ENCODE peak calls at places on chromosome 18, in ten cellular contexts. I is upper lobe of left lung, B is NB4, F is H54, M is breast epithelium, A is thyroid gland, V is suprapubic skin, S is adrenal gland, Q is testis, P is heart left ventricle. X is an unnamed sample.

GRCh38 chr18:62085766-62086165 is 101.1 kb downstream of the PIGN start:
- DNase-seq in I (no peak), B (peak), F (no peak), M (no peak), A (no peak), V (no peak), S (no peak), Q (no peak), P (no peak), X (no peak)

GRCh38 chr18:49849331-49850217 is 36.2 kb upstream of the ACAA2 start:
- DNase-seq in I (peak), B (peak), F (peak), M (no peak), A (peak), V (no peak), S (peak), Q (no peak), P (peak), X (no peak)

GRCh38 chr18:961644-962355 is 57.1 kb downstream of the ADCYAP1 start:
- DNase-seq in I (no peak), B (peak), F (no peak), M (no peak), A (peak), V (no peak), S (peak), Q (peak), P (no peak), X (no peak)

GRCh38 chr18:51430538-51430937 is 233.1 kb upstream of the MEX3C start:
- DNase-seq in I (no peak), B (peak), F (no peak), M (no peak), A (no peak), V (no peak), S (no peak), Q (no peak), P (no peak), X (no peak)

GRCh38 chr18:45521777-45522176 is 93.5 kb upstream of the SLC14A2 start:
- DNase-seq in I (no peak), B (no peak), F (no peak), M (no peak), A (no peak), V (no peak), S (peak), Q (no peak), P (no peak), X (no peak)

GRCh38 chr18:23719634-23720201 is 30.5 kb downstream of the LAMA3 start:
- DNase-seq in I (no peak), B (no peak), F (peak), M (no peak), A (peak), V (no peak), S (peak), Q (no peak), P (peak), X (no peak)

GRCh38 chr18:24373331-24373730 is 24.3 kb downstream of the OSBPL1A start:
- DNase-seq in I (no peak), B (no peak), F (no peak), M (no peak), A (no peak), V (no peak), S (no peak), Q (no peak), P (no peak), X (no peak)

GRCh38 chr18:458016-458415 is 42.5 kb downstream of the COLEC12 start:
- DNase-seq in I (no peak), B (no peak), F (no peak), M (no peak), A (no peak), V (no peak), S (no peak), Q (no peak), P (no peak), X (no peak)

GRCh38 chr18:68428026-68428425 is 286.9 kb downstream of the TMX3 start:
- DNase-seq in I (no peak), B (no peak), F (no peak), M (no peak), A (no peak), V (no peak), S (no peak), Q (no peak), P (peak), X (no peak)

GRCh38 chr18:11279461-11279860 is 130.1 kb upstream of the PIEZO2 start:
- DNase-seq in I (no peak), B (no peak), F (no peak), M (no peak), A (no peak), V (no peak), S (peak), Q (no peak), P (no peak), X (peak)

GRCh38 chr18:72720116-72720515 is 147.7 kb downstream of the NETO1 start:
- DNase-seq in I (no peak), B (no peak), F (no peak), M (no peak), A (no peak), V (no peak), S (no peak), Q (no peak), P (no peak), X (no peak)

GRCh38 chr18:55869965-55870585 is 282.1 kb upstream of the TCF4 start:
- DNase-seq in I (no peak), B (no peak), F (no peak), M (no peak), A (no peak), V (no peak), S (peak), Q (no peak), P (peak), X (no peak)

GRCh38 chr18:75210274-75211001 is at the start of gene TSHZ1:
- DNase-seq in I (no peak), B (peak), F (peak), M (no peak), A (peak), V (no peak), S (peak), Q (peak), P (peak), X (peak)

GRCh38 chr18:75161629-75162028 is 47.3 kb downstream of the PTGR3 start:
- DNase-seq in I (no peak), B (peak), F (no peak), M (no peak), A (peak), V (no peak), S (peak), Q (peak), P (peak), X (peak)

GRCh38 chr18:6373187-6373586 is 41.5 kb downstream of the L3MBTL4 start:
- DNase-seq in I (no peak), B (no peak), F (no peak), M (no peak), A (no peak), V (no peak), S (no peak), Q (peak), P (no peak), X (no peak)

GRCh38 chr18:46542545-46542944 is 114.5 kb downstream of the LOXHD1 start:
- DNase-seq in I (no peak), B (no peak), F (no peak), M (no peak), A (no peak), V (no peak), S (no peak), Q (no peak), P (no peak), X (no peak)

GRCh38 chr18:11005528-11005927 is 143.8 kb downstream of the PIEZO2 start:
- DNase-seq in I (no peak), B (no peak), F (peak), M (no peak), A (no peak), V (peak), S (peak), Q (no peak), P (no peak), X (peak)

GRCh38 chr18:46199515-46200147 is 95.4 kb downstream of the HAUS1 start:
- DNase-seq in I (no peak), B (no peak), F (no peak), M (no peak), A (no peak), V (no peak), S (no peak), Q (no peak), P (no peak), X (no peak)

GRCh38 chr18:12346240-12346565 is 30.8 kb downstream of the AFG3L2 start:
- DNase-seq in I (no peak), B (no peak), F (no peak), M (no peak), A (no peak), V (no peak), S (no peak), Q (no peak), P (no peak), X (no peak)
- TF ChIP-seq POLR2A in I (no peak), B (no peak), F (no peak), M (no peak), A (no peak), V (no peak), S (no peak), Q (no peak), P (no peak), X (no peak)

GRCh38 chr18:3132700-3133099 is 87.1 kb downstream of the MYOM1 start:
- DNase-seq in I (no peak), B (no peak), F (no peak), M (no peak), A (no peak), V (no peak), S (no peak), Q (no peak), P (no peak), X (no peak)
- TF ChIP-seq POLR2A in I (no peak), B (no peak), F (no peak), M (no peak), A (no peak), V (no peak), S (no peak), Q (no peak), P (no peak), X (no peak)

GRCh38 chr18:9137168-9138066 is 836 bp downstream of the ANKRD12 start:
- DNase-seq in I (peak), B (peak), F (peak), M (peak), A (peak), V (no peak), S (peak), Q (peak), P (peak), X (peak)
- TF ChIP-seq POLR2A in I (peak), B (no peak), F (peak), M (no peak), A (peak), V (no peak), S (peak), Q (no peak), P (no peak), X (peak)

GRCh38 chr18:12377556-12378553 is 828 bp upstream of the AFG3L2 start:
- DNase-seq in I (no peak), B (no peak), F (peak), M (no peak), A (no peak), V (no peak), S (no peak), Q (no peak), P (no peak), X (no peak)
- TF ChIP-seq POLR2A in I (peak), B (peak), F (peak), M (no peak), A (no peak), V (no peak), S (peak), Q (peak), P (peak), X (peak)

DNA sequence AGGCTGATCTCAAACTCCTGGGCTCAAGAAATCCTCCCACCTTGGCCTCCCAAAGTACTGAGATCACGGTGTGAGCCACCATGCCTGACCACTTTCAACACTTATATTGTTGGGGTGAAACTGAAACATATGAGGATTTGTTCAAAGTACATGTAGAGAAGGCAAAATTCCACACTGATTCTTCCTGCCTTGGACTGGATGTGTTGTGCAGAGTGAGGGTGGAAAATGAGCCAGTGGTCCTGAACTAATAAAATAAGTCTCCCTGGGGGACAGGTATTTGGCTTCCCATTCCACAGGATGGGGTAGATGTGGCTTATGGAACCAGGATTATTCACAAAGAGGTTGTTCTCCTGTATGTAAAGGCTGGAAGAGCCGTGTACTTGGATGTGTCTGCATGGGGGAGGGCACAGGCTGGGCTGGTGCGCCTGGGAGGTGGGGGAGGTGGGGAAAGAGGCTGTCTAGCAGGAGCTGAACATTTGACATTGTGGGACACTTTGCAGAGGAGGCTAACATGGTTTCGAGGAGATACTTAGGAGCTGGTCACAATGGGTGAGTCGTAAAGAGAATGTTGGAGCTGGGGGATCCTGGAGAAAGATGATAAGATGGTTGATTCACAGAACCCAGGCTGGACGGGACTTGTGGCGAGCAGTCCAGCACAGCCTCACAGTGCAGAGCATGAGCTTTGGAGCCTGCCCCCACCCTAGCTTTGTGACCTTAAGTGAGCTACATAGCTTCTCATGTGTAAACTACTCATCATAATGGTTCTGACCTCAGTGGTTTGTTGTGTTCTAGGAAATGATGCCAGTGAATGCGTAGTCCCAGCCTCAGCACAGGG is at the start of gene TXNDC2:
- DNase-seq in I (no peak), B (no peak), F (no peak), M (no peak), A (no peak), V (no peak), S (no peak), Q (no peak), P (no peak), X (no peak)
- TF ChIP-seq POLR2A in I (no peak), B (no peak), F (no peak), M (no peak), A (no peak), V (no peak), S (no peak), Q (no peak), P (no peak), X (no peak)

DNA sequence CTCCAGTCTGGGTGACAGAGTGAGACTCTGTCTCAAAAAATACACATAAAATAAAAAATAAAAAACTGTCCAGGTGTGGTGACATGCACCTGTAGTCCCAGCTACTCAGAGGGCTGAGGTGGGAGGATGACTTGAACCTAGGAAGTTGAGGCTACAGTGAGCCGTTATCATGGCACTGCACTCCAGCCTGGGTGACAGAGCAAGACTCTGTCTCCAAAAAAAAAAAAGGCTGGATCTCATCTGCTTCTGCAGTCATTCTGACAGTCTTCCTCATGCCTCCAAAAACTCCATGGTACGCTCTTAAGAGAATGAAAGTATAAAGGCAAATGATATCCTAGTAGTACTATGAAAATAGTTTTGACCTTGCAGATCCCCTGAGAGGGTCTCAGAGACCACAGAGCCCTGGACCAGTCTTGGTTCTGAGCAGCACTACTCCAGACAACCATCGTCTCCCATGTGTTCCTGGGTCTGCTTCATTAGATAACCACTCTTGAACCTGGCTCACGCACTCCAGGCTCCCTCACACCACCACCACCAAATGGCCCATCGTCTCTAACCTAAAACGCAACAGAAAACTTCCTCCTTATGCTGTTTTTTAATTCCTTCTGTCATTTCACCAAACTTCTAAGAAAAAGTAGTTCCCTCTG is 26.0 kb downstream of the SPIRE1 start:
- DNase-seq in I (no peak), B (no peak), F (no peak), M (no peak), A (no peak), V (no peak), S (no peak), Q (no peak), P (no peak), X (no peak)
- TF ChIP-seq POLR2A in I (no peak), B (no peak), F (no peak), M (no peak), A (no peak), V (no peak), S (no peak), Q (no peak), P (no peak), X (no peak)

GRCh38 chr18:79677221-79677620 is 2.4 kb upstream of the CTDP1 start:
- DNase-seq in I (no peak), B (peak), F (no peak), M (no peak), A (no peak), V (no peak), S (no peak), Q (no peak), P (no peak), X (no peak)

GRCh38 chr18:79679552-79680099 is at the start of gene CTDP1:
- DNase-seq in I (peak), B (peak), F (peak), M (peak), A (peak), V (peak), S (peak), Q (peak), P (peak), X (peak)

GRCh38 chr18:79677840-79678239 is 1.8 kb upstream of the CTDP1 start:
- DNase-seq in I (no peak), B (no peak), F (no peak), M (no peak), A (no peak), V (no peak), S (no peak), Q (no peak), P (no peak), X (no peak)

GRCh38 chr18:79680100-79680879 is 687 bp downstream of the CTDP1 start:
- DNase-seq in I (no peak), B (peak), F (peak), M (no peak), A (peak), V (no peak), S (peak), Q (peak), P (no peak), X (peak)

GRCh38 chr18:79678665-79679551 is 695 bp upstream of the CTDP1 start:
- DNase-seq in I (peak), B (peak), F (peak), M (peak), A (peak), V (peak), S (peak), Q (peak), P (peak), X (peak)
- TF ChIP-seq POLR2A in I (peak), B (peak), F (peak), M (peak), A (peak), V (no peak), S (peak), Q (no peak), P (peak), X (peak)

GRCh38 chr18:69715322-69715721 is 232.4 kb downstream of the CD226 start:
- DNase-seq in I (no peak), B (no peak), F (no peak), M (no peak), A (no peak), V (no peak), S (no peak), Q (no peak), P (no peak), X (no peak)

GRCh38 chr18:69718912-69719547 is 228.6 kb downstream of the CD226 start:
- DNase-seq in I (no peak), B (no peak), F (no peak), M (no peak), A (no peak), V (no peak), S (no peak), Q (no peak), P (no peak), X (no peak)

GRCh38 chr18:69723434-69723833 is 224.2 kb downstream of the CD226 start:
- DNase-seq in I (no peak), B (no peak), F (no peak), M (no peak), A (no peak), V (no peak), S (no peak), Q (no peak), P (no peak), X (no peak)

GRCh38 chr18:69720422-69720821 is 227.3 kb downstream of the CD226 start:
- DNase-seq in I (no peak), B (no peak), F (no peak), M (no peak), A (no peak), V (no peak), S (no peak), Q (no peak), P (no peak), X (no peak)

GRCh38 chr18:69717586-69717985 is 230.1 kb downstream of the CD226 start:
- DNase-seq in I (no peak), B (no peak), F (no peak), M (no peak), A (no peak), V (no peak), S (no peak), Q (no peak), P (no peak), X (no peak)
- TF ChIP-seq POLR2A in I (no peak), B (no peak), F (no peak), M (no peak), A (no peak), V (no peak), S (no peak), Q (no peak), P (no peak), X (no peak)

GRCh38 chr18:48553236-48553635 is 14.4 kb downstream of the CTIF start:
- DNase-seq in I (no peak), B (no peak), F (no peak), M (peak), A (no peak), V (no peak), S (no peak), Q (no peak), P (no peak), X (no peak)
- TF ChIP-seq POLR2A in I (no peak), B (no peak), F (no peak), M (no peak), A (no peak), V (no peak), S (no peak), Q (no peak), P (no peak), X (no peak)

X was measured in right lobe of liver.